ENCODE peak calls at places on chromosomes 3 and 15, in four cellular contexts. One of them, this sample, is unnamed.

GRCh38 chr3:74273555-74274402 is 340.7 kb downstream of the CNTN3 start:
- DNase-seq in PC-3: no peak
- DNase-seq in PC-9: no peak
- DNase-seq in Karpas-422: no peak
- DNase-seq in this sample: no peak

GRCh38 chr3:123331006-123331405 is 117.9 kb downstream of the ADCY5 start:
- DNase-seq in PC-9: no peak
- DNase-seq in Karpas-422: no peak
- DNase-seq in PC-3: no peak
- DNase-seq in this sample: no peak

GRCh38 chr3:94336076-94336741 is 273.3 kb downstream of the NSUN3 start:
- DNase-seq in PC-9: no peak
- DNase-seq in Karpas-422: peak
- DNase-seq in PC-3: peak
- DNase-seq in this sample: peak

GRCh38 chr3:45870099-45870498 is 16.2 kb upstream of the CCR9 start:
- DNase-seq in Karpas-422: no peak
- DNase-seq in PC-3: no peak
- DNase-seq in PC-9: no peak
- DNase-seq in this sample: no peak

GRCh38 chr3:89032331-89033063 is 74.9 kb upstream of the EPHA3 start:
- DNase-seq in PC-3: no peak
- DNase-seq in Karpas-422: no peak
- DNase-seq in PC-9: no peak
- DNase-seq in this sample: peak

GRCh38 chr3:67462185-67462584 is 192.2 kb downstream of the SUCLG2 start:
- DNase-seq in PC-3: no peak
- DNase-seq in Karpas-422: no peak
- DNase-seq in PC-9: no peak
- DNase-seq in this sample: no peak

GRCh38 chr3:138496436-138496835 is 62.0 kb downstream of the ESYT3 start:
- DNase-seq in Karpas-422: no peak
- DNase-seq in PC-9: no peak
- DNase-seq in PC-3: no peak
- DNase-seq in this sample: no peak

GRCh38 chr15:69600556-69601085 is 148.0 kb downstream of the RPLP1 start:
- DNase-seq in PC-9: no peak
- DNase-seq in Karpas-422: no peak
- DNase-seq in PC-3: no peak
- DNase-seq in this sample: no peak

GRCh38 chr15:31102049-31102321 is 460 bp upstream of the TRPM1 start:
- DNase-seq in PC-9: no peak
- DNase-seq in Karpas-422: no peak
- DNase-seq in PC-3: no peak
- DNase-seq in this sample: no peak

GRCh38 chr15:31228980-31229826 is 97.4 kb upstream of the KLF13 start:
- DNase-seq in PC-3: no peak
- DNase-seq in PC-9: no peak
- DNase-seq in Karpas-422: peak
- DNase-seq in this sample: no peak

GRCh38 chr3:158168996-158169573 is 59.2 kb downstream of the RSRC1 start:
- DNase-seq in PC-3: no peak
- DNase-seq in PC-9: peak
- DNase-seq in Karpas-422: no peak
- DNase-seq in this sample: peak

GRCh38 chr3:121736112-121736511 is 13.4 kb downstream of the GOLGB1 start:
- DNase-seq in PC-9: no peak
- DNase-seq in PC-3: no peak
- DNase-seq in Karpas-422: no peak
- DNase-seq in this sample: no peak

GRCh38 chr3:188469228-188469885 is 315.4 kb downstream of the LPP start:
- DNase-seq in PC-3: no peak
- DNase-seq in PC-9: no peak
- DNase-seq in Karpas-422: no peak
- DNase-seq in this sample: peak

GRCh38 chr3:111610189-111610588 is 15.0 kb upstream of the ZBED2 start:
- DNase-seq in PC-9: no peak
- DNase-seq in Karpas-422: peak
- DNase-seq in PC-3: no peak
- DNase-seq in this sample: no peak

GRCh38 chr3:109607897-109608296 is 270.6 kb upstream of the DPPA4 start:
- DNase-seq in Karpas-422: no peak
- DNase-seq in PC-3: no peak
- DNase-seq in PC-9: no peak
- DNase-seq in this sample: no peak

GRCh38 chr3:170467560-170467959 is 48.9 kb downstream of the CLDN11 start:
- DNase-seq in Karpas-422: no peak
- DNase-seq in PC-3: no peak
- DNase-seq in PC-9: no peak
- DNase-seq in this sample: no peak

GRCh38 chr3:24202071-24202470 is 257.0 kb downstream of the NR1D2 start:
- DNase-seq in Karpas-422: no peak
- DNase-seq in PC-3: no peak
- DNase-seq in PC-9: no peak
- DNase-seq in this sample: no peak

GRCh38 chr3:171770689-171771620 is 39.3 kb downstream of the PLD1 start:
- DNase-seq in PC-3: peak
- DNase-seq in Karpas-422: no peak
- DNase-seq in PC-9: peak
- DNase-seq in this sample: peak

DNA sequence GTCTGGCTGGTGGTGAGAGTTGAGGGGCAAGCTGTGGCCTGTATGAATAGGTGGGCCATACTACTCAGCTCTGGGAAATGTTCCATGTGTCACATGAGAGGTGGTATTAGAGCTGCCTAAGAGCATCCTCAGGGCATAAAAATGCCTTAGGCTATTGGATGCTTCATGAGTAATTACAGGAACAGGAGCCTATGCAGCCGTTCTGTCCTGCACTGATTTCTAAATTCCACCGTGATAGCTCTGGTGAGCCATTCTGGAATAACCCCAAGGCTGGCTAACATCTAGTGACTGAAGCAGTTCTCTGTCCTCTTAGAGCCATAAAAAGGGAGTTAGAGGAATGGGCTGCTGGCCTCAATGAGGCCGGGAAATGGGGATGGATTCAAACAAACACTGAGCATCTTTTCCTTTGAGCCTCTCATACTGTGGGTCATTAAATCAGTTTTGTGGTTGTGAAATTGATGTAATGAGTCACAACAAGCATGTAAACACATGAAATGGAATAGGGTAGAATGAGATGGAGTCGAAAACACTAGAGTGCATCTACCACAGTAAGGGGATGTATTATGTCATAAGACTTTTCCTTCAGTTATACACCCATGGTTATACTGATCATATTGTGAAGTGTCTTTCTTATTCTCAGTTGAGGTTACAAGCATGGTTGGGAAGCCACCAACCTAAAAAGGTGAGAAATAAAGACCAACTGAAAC is 41.0 kb downstream of the DGKG start:
- DNase-seq in PC-9: no peak
- DNase-seq in PC-3: peak
- DNase-seq in Karpas-422: no peak
- DNase-seq in this sample: peak
- H3K4me2 ChIP-seq in PC-9: no peak
- H3K4me2 ChIP-seq in PC-3: no peak
- H3K4me2 ChIP-seq in Karpas-422: no peak
- H3K4me2 ChIP-seq in this sample: no peak

GRCh38 chr15:40330368-40330836 is 6.9 kb downstream of the INAFM2 start:
- DNase-seq in Karpas-422: no peak
- DNase-seq in PC-3: peak
- DNase-seq in PC-9: no peak
- DNase-seq in this sample: peak

GRCh38 chr15:40331026-40331425 is 7.5 kb downstream of the INAFM2 start:
- DNase-seq in PC-3: no peak
- DNase-seq in PC-9: no peak
- DNase-seq in Karpas-422: no peak
- DNase-seq in this sample: no peak

GRCh38 chr15:40328176-40328575 is 4.7 kb downstream of the INAFM2 start:
- DNase-seq in PC-9: no peak
- DNase-seq in PC-3: no peak
- DNase-seq in Karpas-422: no peak
- DNase-seq in this sample: peak

GRCh38 chr15:40328711-40329240 is 5.3 kb downstream of the INAFM2 start:
- DNase-seq in Karpas-422: no peak
- DNase-seq in PC-3: no peak
- DNase-seq in PC-9: no peak
- DNase-seq in this sample: peak

DNA sequence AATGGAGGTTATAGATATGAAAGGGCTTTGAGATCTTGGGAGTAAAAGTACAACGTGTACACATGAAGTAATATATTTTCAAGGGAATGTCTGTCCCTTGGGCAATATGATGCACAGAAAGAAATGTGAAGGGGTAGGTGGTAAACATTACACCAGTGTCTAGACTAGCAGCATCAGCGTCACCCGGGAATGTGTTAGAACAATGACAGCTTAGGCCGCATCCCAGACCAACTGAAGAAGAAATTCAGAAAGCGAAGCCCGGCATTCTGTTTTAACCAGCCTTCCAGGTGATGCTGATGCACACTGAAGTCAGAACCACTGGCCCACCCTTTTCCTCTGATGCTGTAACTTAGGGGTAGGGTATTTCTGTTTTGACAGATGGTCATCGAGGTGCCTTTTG is 6.3 kb downstream of the INAFM2 start:
- DNase-seq in PC-9: no peak
- DNase-seq in PC-3: no peak
- DNase-seq in Karpas-422: no peak
- DNase-seq in this sample: peak
- H3K4me2 ChIP-seq in PC-9: no peak
- H3K4me2 ChIP-seq in PC-3: no peak
- H3K4me2 ChIP-seq in Karpas-422: no peak
- H3K4me2 ChIP-seq in this sample: no peak

GRCh38 chr3:71132995-71133730 is 450.4 kb downstream of the FOXP1 start:
- DNase-seq in Karpas-422: no peak
- DNase-seq in PC-9: no peak
- DNase-seq in PC-3: no peak
- DNase-seq in this sample: no peak
- H3K4me2 ChIP-seq in Karpas-422: peak
- H3K4me2 ChIP-seq in PC-9: no peak
- H3K4me2 ChIP-seq in PC-3: no peak
- H3K4me2 ChIP-seq in this sample: no peak

DNA sequence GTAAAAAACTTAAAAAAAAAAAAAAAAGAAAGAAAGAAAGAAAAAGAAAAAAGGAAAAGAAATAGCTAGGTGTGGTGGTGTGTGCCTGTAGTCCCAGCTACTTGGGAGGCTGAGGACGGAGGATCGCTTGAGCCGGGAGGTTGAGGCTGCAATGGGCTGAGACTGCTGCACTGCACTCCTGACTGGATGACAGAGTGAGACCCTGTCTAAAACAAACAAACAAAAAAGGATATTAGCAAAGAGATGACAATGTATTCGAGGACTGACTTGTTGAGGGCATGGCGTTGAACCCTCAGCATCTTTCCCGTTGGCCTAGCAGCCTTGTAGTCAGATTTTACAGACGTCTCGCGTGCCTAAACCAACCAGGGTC is 602 bp upstream of the NIT2 start:
- DNase-seq in PC-3: no peak
- DNase-seq in Karpas-422: no peak
- DNase-seq in PC-9: no peak
- DNase-seq in this sample: no peak
- H3K4me2 ChIP-seq in PC-3: peak
- H3K4me2 ChIP-seq in Karpas-422: peak
- H3K4me2 ChIP-seq in PC-9: peak
- H3K4me2 ChIP-seq in this sample: peak

GRCh38 chr3:15693340-15693739 is 91.8 kb downstream of the BTD start:
- DNase-seq in Karpas-422: no peak
- DNase-seq in PC-3: peak
- DNase-seq in PC-9: no peak
- DNase-seq in this sample: no peak
- H3K4me2 ChIP-seq in Karpas-422: no peak
- H3K4me2 ChIP-seq in PC-3: no peak
- H3K4me2 ChIP-seq in PC-9: no peak
- H3K4me2 ChIP-seq in this sample: no peak

GRCh38 chr3:174548841-174549623 is 310.1 kb upstream of the NAALADL2 start:
- DNase-seq in PC-9: no peak
- DNase-seq in Karpas-422: no peak
- DNase-seq in PC-3: no peak
- DNase-seq in this sample: no peak

GRCh38 chr3:174547801-174548200 is 311.3 kb upstream of the NAALADL2 start:
- DNase-seq in PC-9: no peak
- DNase-seq in Karpas-422: no peak
- DNase-seq in PC-3: no peak
- DNase-seq in this sample: peak
- H3K4me2 ChIP-seq in PC-9: no peak
- H3K4me2 ChIP-seq in Karpas-422: no peak
- H3K4me2 ChIP-seq in PC-3: no peak
- H3K4me2 ChIP-seq in this sample: no peak

DNA sequence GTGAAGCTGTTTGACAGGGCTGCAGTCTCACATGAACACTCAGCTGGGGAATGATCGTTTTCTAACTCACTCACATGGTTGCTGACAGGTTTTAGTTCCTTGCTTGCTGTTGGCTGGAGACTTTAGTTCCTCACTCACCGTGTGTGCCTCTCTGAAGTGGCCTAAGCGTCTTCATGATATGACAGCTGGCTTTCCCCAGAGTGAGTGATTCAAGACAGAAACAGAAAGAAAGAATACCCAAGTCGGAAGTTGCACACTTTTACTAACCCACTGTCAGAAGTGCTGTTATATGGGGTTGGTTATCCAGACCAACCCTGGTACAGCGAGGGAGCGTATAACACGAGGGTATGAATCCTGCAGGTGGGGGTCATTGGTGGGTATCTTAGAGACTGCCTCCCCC is 229.8 kb upstream of the TBL1XR1 start:
- DNase-seq in PC-3: no peak
- DNase-seq in PC-9: no peak
- DNase-seq in Karpas-422: no peak
- DNase-seq in this sample: no peak
- H3K4me2 ChIP-seq in PC-3: no peak
- H3K4me2 ChIP-seq in PC-9: no peak
- H3K4me2 ChIP-seq in Karpas-422: no peak
- H3K4me2 ChIP-seq in this sample: no peak

GRCh38 chr3:182464513-182465145 is 328.7 kb upstream of the ATP11B start:
- DNase-seq in PC-9: no peak
- DNase-seq in PC-3: no peak
- DNase-seq in Karpas-422: no peak
- DNase-seq in this sample: no peak
- H3K4me2 ChIP-seq in PC-9: no peak
- H3K4me2 ChIP-seq in PC-3: no peak
- H3K4me2 ChIP-seq in Karpas-422: no peak
- H3K4me2 ChIP-seq in this sample: no peak

GRCh38 chr3:148951599-148952361 is 39.6 kb upstream of the GYG1 start:
- DNase-seq in PC-9: no peak
- DNase-seq in Karpas-422: no peak
- DNase-seq in PC-3: peak
- DNase-seq in this sample: peak
- H3K4me2 ChIP-seq in PC-9: no peak
- H3K4me2 ChIP-seq in Karpas-422: no peak
- H3K4me2 ChIP-seq in PC-3: no peak
- H3K4me2 ChIP-seq in this sample: no peak

DNA sequence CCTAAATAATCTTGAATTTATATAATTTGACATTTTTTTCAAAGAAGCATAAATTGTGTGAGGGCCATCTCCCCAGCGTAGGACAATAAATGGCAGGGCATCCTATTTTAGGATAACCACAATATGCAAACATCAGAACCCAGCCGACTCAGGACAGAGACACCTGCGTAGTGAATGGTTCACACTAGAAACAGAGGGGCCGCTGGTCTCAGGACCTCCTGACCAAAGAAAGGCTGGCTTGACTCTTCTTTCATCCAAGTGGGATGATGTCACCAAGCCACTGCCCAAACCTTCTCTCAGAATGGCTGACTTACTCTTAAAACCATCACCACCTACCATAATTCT is 162.1 kb downstream of the FOXP1 start:
- DNase-seq in PC-9: no peak
- DNase-seq in Karpas-422: peak
- DNase-seq in PC-3: no peak
- DNase-seq in this sample: no peak
- H3K4me2 ChIP-seq in PC-9: no peak
- H3K4me2 ChIP-seq in Karpas-422: peak
- H3K4me2 ChIP-seq in PC-3: no peak
- H3K4me2 ChIP-seq in this sample: no peak

This sample was measured in mesenchymal stem cell.